ENCODE peak calls at places on chromosomes 11 and 22, in nine cellular contexts. I is HT1080; V is iPS-NIHi11; C is stimulated activated CD4-positive, alpha-beta T cell treated with anti-CD3 and anti-CD28 coated beads, Interleukin-1b, Interleukin-23, amount 100 ng/mL, for 1 hour; P is CD4-positive, CD25-positive, alpha-beta regulatory T cell; J is EL; G is cardiac septum; M is AG09319; Z is adrenal gland. A is an unnamed sample.
A peak's percentile ranks its signal among the peaks of the same experiment; 100 is the strongest.

GRCh38 chr22:17159504-17159951 is 451 bp upstream of the HDHD5 start:
- DNase-seq in I (peak; percentile 11), V (no peak), C (no peak), P (peak; percentile 56), J (peak; percentile 59), G (no peak), M (no peak), Z (peak; percentile 74), A (no peak)

GRCh38 chr11:32450372-32450771 is 15.0 kb upstream of the WT1 start:
- DNase-seq in I (no peak), V (no peak), C (no peak), P (no peak), J (no peak), G (no peak), M (no peak), Z (no peak), A (no peak)

GRCh38 chr11:111419641-111420327 is 40.7 kb upstream of the POU2AF1 start:
- DNase-seq in I (no peak), V (no peak), C (no peak), P (no peak), J (no peak), G (no peak), M (no peak), Z (no peak), A (no peak)

GRCh38 chr22:20964090-20964798 is 2.8 kb upstream of the AIFM3 start:
- DNase-seq in I (no peak), V (no peak), C (no peak), P (no peak), J (no peak), G (no peak), M (no peak), Z (no peak), A (no peak)

GRCh38 chr11:124882339-124883071 is 15.2 kb downstream of the ROBO4 start:
- DNase-seq in I (no peak), V (no peak), C (no peak), P (no peak), J (no peak), G (peak; percentile 70), M (no peak), Z (peak; percentile 80), A (no peak)

GRCh38 chr11:1349074-1349931 is 39.9 kb upstream of the TOLLIP start:
- DNase-seq in I (no peak), V (no peak), C (no peak), P (no peak), J (no peak), G (peak; percentile 64), M (no peak), Z (no peak), A (no peak)

GRCh38 chr22:22895776-22896445 is 8.3 kb downstream of the IGLL5 start:
- DNase-seq in I (no peak), V (no peak), C (no peak), P (no peak), J (no peak), G (peak; percentile 19), M (no peak), Z (no peak), A (no peak)

GRCh38 chr11:10387209-10388083 is 67.6 kb upstream of the AMPD3 start:
- DNase-seq in I (no peak), V (no peak), C (no peak), P (no peak), J (peak; percentile 77), G (no peak), M (peak; percentile 96), Z (peak; percentile 68), A (no peak)

GRCh38 chr11:17673951-17674350 is 45.4 kb upstream of the MYOD1 start:
- DNase-seq in I (peak; percentile 75), V (no peak), C (no peak), P (no peak), J (peak; percentile 72), G (no peak), M (no peak), Z (no peak), A (no peak)

GRCh38 chr22:44424131-44424711 is 73.8 kb downstream of the RTL6 start:
- DNase-seq in I (no peak), V (no peak), C (no peak), P (no peak), J (no peak), G (no peak), M (no peak), Z (no peak), A (no peak)

GRCh38 chr22:21000215-21000986 is 1.5 kb downstream of the THAP7 start:
- DNase-seq in I (no peak), V (no peak), C (no peak), P (no peak), J (no peak), G (no peak), M (no peak), Z (no peak), A (no peak)

GRCh38 chr11:119795231-119795630 is 66.2 kb upstream of the NECTIN1 start:
- DNase-seq in I (peak; percentile 85), V (no peak), C (no peak), P (no peak), J (peak; percentile 13), G (no peak), M (peak; percentile 5), Z (no peak), A (no peak)

A was measured in immature natural killer cell.